ENCODE peak calls at places on chromosomes 12 and 14, in four cellular contexts. E is ovary, N is neuronal stem cell, G is heart right ventricle. K is an unnamed sample. For H3K9me3, the result is how much of the 10 kb centered on the place peaks cover.

GRCh38 chr14:23183479-23183878 is at the start of gene SLC7A8:
- DNase-seq in E (peak), N (no peak), G (peak), K (no peak)

GRCh38 chr14:104148433-104149277 is 10.3 kb downstream of the KIF26A start:
- DNase-seq in E (no peak), N (no peak), G (no peak), K (no peak)

GRCh38 chr12:19826988-19827550 is 387.8 kb downstream of the AEBP2 start:
- DNase-seq in E (no peak), N (no peak), G (no peak), K (no peak)

GRCh38 chr12:3047961-3048360 is 29.2 kb upstream of the TSPAN9 start:
- DNase-seq in E (no peak), N (no peak), G (no peak), K (no peak)

GRCh38 chr12:107779077-107779840 is 4.8 kb downstream of the ASCL4 start:
- DNase-seq in E (no peak), N (no peak), G (peak), K (no peak)

GRCh38 chr12:27449011-27449410 is 2.5 kb downstream of the SMCO2 start:
- DNase-seq in E (no peak), N (no peak), G (no peak), K (no peak)

GRCh38 chr12:41220931-41221330 is 32.8 kb downstream of the PDZRN4 start:
- DNase-seq in E (no peak), N (no peak), G (no peak), K (no peak)

GRCh38 chr12:85681333-85681732 is 154.9 kb downstream of the RASSF9 start:
- DNase-seq in E (no peak), N (no peak), G (no peak), K (no peak)

GRCh38 chr12:121568971-121569808 is 11.6 kb downstream of the KDM2B start:
- DNase-seq in E (peak), N (no peak), G (peak), K (no peak)

GRCh38 chr12:38151991-38152700 is 164.4 kb upstream of the ALG10B start:
- DNase-seq in E (no peak), N (no peak), G (no peak), K (no peak)
- H3K9me3 ChIP-seq in E (under half), N (under half), G (under half), K (under half)

GRCh38 chr14:53004976-53005375 is 54.1 kb upstream of the FERMT2 start:
- DNase-seq in E (no peak), N (no peak), G (no peak), K (no peak)

GRCh38 chr14:53011053-53011462 is 60.2 kb upstream of the FERMT2 start:
- DNase-seq in E (peak), N (peak), G (peak), K (no peak)

GRCh38 chr14:53006931-53007330 is 56.1 kb upstream of the FERMT2 start:
- DNase-seq in E (no peak), N (no peak), G (no peak), K (no peak)

DNA sequence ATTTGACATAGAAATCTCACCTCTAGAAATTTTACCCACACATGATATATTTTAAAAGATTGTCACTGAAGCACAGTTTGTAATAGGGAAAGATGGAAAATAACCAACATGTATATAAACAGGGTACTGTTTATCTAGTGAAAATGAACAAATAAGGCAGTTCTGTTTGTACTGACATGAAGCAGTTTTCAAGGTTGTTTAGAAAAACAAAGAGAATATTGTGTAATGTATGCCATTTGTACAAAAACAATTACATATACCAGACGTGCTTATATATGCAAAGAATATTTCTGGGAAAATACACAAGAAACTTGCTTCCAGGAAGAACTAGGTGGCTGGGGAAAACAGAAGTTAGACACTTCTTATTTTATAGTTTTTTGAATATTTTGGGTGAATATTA is 59.3 kb upstream of the FERMT2 start:
- DNase-seq in E (no peak), N (no peak), G (no peak), K (no peak)
- H3K27ac ChIP-seq in E (peak), N (no peak), G (no peak), K (no peak)

GRCh38 chr14:79196216-79196615 is 1015.1 kb downstream of the DIO2 start:
- DNase-seq in E (no peak), N (no peak), G (no peak), K (no peak)

GRCh38 chr14:79197516-79197915 is 1013.8 kb downstream of the DIO2 start:
- DNase-seq in E (no peak), N (no peak), G (no peak), K (no peak)

GRCh38 chr14:79199217-79199616 is 1012.1 kb downstream of the DIO2 start:
- DNase-seq in E (no peak), N (no peak), G (no peak), K (no peak)

DNA sequence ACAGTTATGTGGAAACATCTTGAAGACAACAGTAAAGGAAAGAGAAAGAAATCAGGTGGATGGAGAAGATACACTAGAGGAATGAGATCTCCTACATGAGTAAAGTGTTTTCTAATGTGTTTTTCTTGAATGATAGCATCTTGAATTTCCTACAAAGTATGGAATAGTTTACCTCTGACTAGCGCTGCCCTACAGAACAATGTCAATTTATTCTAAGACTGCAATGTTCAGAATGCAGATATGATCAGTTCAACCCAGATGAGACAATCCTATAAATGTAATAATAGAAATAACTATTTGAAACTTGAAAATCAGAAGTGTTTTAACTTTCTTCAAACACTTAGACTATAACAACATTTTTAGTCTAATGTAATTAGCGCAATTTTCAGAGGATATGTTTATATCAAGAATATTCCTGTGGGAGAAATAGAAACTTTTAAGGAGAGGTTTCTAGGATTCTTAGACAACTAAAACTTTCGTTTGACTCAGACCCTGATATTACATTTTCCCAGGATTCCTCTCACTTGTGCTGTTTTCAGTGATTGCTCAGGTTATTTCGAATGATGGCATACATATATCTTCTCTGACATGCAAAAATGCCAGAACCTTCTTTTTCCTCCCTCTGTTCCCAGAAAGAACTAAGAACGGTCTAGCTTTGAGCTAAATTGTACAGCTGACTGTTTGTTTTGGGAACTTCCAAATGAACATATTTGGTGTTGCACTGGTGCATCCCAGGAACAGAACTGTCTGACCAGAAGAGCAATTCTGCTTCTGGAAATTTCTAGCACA is 1017.4 kb downstream of the DIO2 start:
- DNase-seq in E (no peak), N (no peak), G (no peak), K (no peak)
- H3K9me3 ChIP-seq in E (under half), N (under half), G (under half), K (under half)

GRCh38 chr12:112543666-112544185 is 125.0 kb downstream of the PTPN11 start:
- DNase-seq in E (no peak), N (no peak), G (no peak), K (no peak)
- H3K27ac ChIP-seq in E (no peak), N (no peak), G (no peak), K (no peak)

GRCh38 chr14:81889529-81889928 is 355.9 kb upstream of the SEL1L start:
- DNase-seq in E (no peak), N (no peak), G (no peak), K (no peak)

GRCh38 chr14:81890020-81890419 is 356.4 kb upstream of the SEL1L start:
- DNase-seq in E (no peak), N (no peak), G (no peak), K (no peak)

DNA sequence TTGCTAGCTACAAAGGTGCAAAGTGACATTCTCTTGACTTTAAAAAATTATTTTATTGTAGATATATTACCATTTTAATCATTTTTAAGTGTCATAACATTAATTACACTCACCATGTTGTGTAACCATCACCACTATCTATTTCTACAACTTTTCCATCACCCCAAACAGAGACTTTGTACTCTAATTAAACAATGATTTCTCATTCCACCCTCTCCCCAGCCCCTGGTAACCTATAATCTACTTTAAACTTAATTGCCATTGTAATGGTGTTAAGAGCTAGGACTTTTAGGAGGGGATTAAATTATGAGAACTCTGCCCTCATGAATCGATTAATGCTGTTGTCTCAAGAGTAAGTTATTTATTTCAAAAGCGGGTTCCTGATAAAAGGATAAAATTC is 352.9 kb upstream of the SEL1L start:
- DNase-seq in E (no peak), N (no peak), G (no peak), K (no peak)
- H3K9me3 ChIP-seq in E (under half), N (under half), G (under half), K (under half)

GRCh38 chr14:24995016-24995415 is 54.9 kb downstream of the STXBP6 start:
- DNase-seq in E (no peak), N (no peak), G (no peak), K (no peak)

GRCh38 chr14:24991821-24992220 is 58.1 kb downstream of the STXBP6 start:
- DNase-seq in E (no peak), N (no peak), G (no peak), K (no peak)

GRCh38 chr14:24990773-24991172 is 59.2 kb downstream of the STXBP6 start:
- DNase-seq in E (no peak), N (no peak), G (no peak), K (no peak)

GRCh38 chr14:24993631-24994030 is 56.3 kb downstream of the STXBP6 start:
- DNase-seq in E (no peak), N (no peak), G (no peak), K (no peak)

GRCh38 chr14:24992624-24993360 is 57.2 kb downstream of the STXBP6 start:
- DNase-seq in E (no peak), N (no peak), G (no peak), K (no peak)
- H3K27ac ChIP-seq in E (no peak), N (no peak), G (no peak), K (no peak)

DNA sequence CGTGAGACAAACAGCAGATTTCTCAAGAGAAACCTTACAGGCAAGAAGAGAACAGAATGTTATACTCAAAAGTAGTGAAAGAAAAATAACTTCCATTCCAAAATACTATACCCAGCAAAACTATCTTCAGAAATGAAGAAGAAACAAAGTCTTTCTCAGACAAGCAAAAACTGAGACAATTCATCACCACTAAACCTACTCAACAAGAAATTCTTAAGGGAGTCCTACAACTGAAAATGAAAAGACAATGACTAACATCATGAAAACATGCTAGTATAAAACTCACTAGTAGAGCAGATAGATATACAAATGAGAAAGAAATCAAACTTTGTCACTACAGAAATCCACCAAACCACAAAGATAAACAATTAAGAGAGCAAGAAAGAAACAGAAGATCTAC is 106.5 kb downstream of the CEP83 start:
- DNase-seq in E (no peak), N (no peak), G (no peak), K (no peak)
- H3K9me3 ChIP-seq in E (under half), N (under half), G (half or more), K (under half)

GRCh38 chr12:115337693-115338543 is 653.9 kb upstream of the TBX3 start:
- DNase-seq in E (peak), N (no peak), G (peak), K (no peak)

GRCh38 chr12:115335594-115335993 is 651.6 kb upstream of the TBX3 start:
- DNase-seq in E (no peak), N (no peak), G (peak), K (no peak)

GRCh38 chr12:115335048-115335447 is 651.1 kb upstream of the TBX3 start:
- DNase-seq in E (no peak), N (no peak), G (peak), K (no peak)

GRCh38 chr12:115338566-115339294 is 654.8 kb upstream of the TBX3 start:
- DNase-seq in E (no peak), N (no peak), G (no peak), K (no peak)

GRCh38 chr12:115336506-115336905 is 652.5 kb upstream of the TBX3 start:
- DNase-seq in E (no peak), N (no peak), G (no peak), K (no peak)
- H3K27ac ChIP-seq in E (no peak), N (no peak), G (peak), K (no peak)

GRCh38 chr12:34348064-34348463 is 325.8 kb downstream of the ALG10 start:
- DNase-seq in E (no peak), N (no peak), G (no peak), K (no peak)
- H3K9me3 ChIP-seq in E (under half), N (under half), G (under half), K (half or more)